ENCODE peak calls at places on chromosomes 7 and 10, in six cellular contexts. V, D, H, M, E and Y are unnamed samples.

GRCh38 chr10:71615538-71616329 is 103.8 kb downstream of the C10orf105 start:
- DNase-seq in V (no peak), E (no peak), M (no peak), D (no peak), H (no peak), Y (no peak)

GRCh38 chr10:9331583-9332008 is 1277.1 kb downstream of the GATA3 start:
- DNase-seq in D (peak; percentile 45), V (peak; percentile 54), E (no peak), H (peak; percentile 16), M (no peak), Y (no peak)

GRCh38 chr7:101119876-101120275 is 7.0 kb upstream of the SERPINE1 start:
- DNase-seq in D (peak; percentile 90), H (no peak), M (no peak), E (no peak), V (no peak), Y (no peak)

GRCh38 chr10:62817763-62818425 is 1.7 kb upstream of the EGR2 start:
- DNase-seq in H (no peak), M (peak; percentile 75), V (peak; percentile 79), E (peak; percentile 91), D (peak; percentile 79), Y (peak; percentile 74)

GRCh38 chr10:49518982-49519578 is 19.8 kb downstream of the ERCC6 start:
- DNase-seq in E (no peak), H (no peak), D (peak; percentile 41), M (no peak), V (peak; percentile 50), Y (peak; percentile 13)

GRCh38 chr7:74399006-74399405 is 54.7 kb upstream of the GTF2IRD1 start:
- DNase-seq in M (no peak), V (no peak), D (no peak), H (no peak), E (peak; percentile 19), Y (peak; percentile 14)

GRCh38 chr10:128998101-128998500 is 468.9 kb upstream of the MGMT start:
- DNase-seq in D (no peak), M (no peak), V (no peak), E (no peak), H (no peak), Y (no peak)

GRCh38 chr7:143882611-143883078 is 19.3 kb downstream of the TCAF1 start:
- DNase-seq in E (peak; percentile 92), M (peak; percentile 40), H (no peak), D (peak; percentile 73), V (no peak), Y (peak; percentile 82)

GRCh38 chr10:116627386-116627933 is 6.7 kb downstream of the PNLIPRP2 start:
- DNase-seq in V (peak; percentile 48), H (no peak), E (peak; percentile 72), D (peak; percentile 1), M (peak; percentile 68), Y (no peak)

GRCh38 chr7:1368150-1368681 is 91.1 kb downstream of the MICALL2 start:
- DNase-seq in D (no peak), V (no peak), H (no peak), E (peak; percentile 62), M (no peak), Y (peak; percentile 42)

GRCh38 chr7:123797673-123798526 is 47.1 kb upstream of the HYAL4 start:
- DNase-seq in H (peak; percentile 39), D (peak; percentile 95), M (no peak), V (peak; percentile 54), E (no peak), Y (no peak)

GRCh38 chr10:4790045-4790444 is 36.0 kb upstream of the AKR1E2 start:
- DNase-seq in V (no peak), M (no peak), E (no peak), D (no peak), H (no peak), Y (no peak)

GRCh38 chr10:101601541-101601940 is 13.4 kb downstream of the DPCD start:
- DNase-seq in V (no peak), D (no peak), E (peak; percentile 46), M (no peak), H (no peak), Y (peak; percentile 46)

GRCh38 chr10:92688927-92689662 is 660 bp upstream of the HHEX start:
- DNase-seq in M (peak; percentile 34), H (no peak), D (peak; percentile 48), E (peak; percentile 86), V (peak; percentile 61), Y (peak; percentile 20)

DNA sequence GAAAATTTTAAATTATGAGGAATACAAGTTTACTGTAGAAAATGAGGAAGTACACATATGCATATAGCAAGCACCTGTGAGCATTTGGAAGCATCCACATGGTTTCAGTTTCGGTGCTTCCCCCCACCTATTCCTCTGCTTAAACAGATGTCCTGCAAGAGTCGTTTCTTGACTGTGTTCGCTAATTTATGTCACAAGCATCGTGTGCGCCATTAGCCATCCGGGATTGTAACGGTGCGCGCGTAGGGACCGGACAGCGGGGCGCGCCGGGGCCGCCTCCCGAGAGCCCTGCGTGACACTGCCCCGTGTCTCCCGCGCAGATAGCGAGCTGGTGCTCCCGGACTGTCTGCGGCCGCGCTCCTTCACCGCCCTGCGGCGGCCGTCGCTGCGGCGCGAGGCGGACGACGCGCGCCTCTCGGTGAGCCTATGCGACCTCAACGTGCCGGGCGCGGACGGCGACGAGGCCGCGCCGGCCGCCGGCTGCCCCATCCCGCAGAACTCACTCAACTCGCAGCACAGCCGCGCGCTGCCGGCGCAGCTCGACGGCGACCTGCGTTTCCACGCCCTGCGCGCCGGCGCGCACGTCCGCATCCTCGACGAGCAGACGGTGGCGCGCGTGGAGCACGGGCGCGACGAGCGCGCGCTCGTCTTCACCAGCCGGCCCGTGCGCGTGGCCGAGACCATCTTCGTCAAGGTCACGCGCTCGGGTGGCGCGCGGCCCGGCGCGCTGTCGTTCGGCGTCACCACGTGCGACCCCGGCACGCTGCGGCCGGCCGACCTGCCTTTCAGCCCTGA is 90.9 kb downstream of the NEURL1 start:
- DNase-seq in E (no peak), H (no peak), D (peak; percentile 11), V (no peak), M (no peak), Y (peak; percentile 29)
- H3K4me3 ChIP-seq in E (peak overlapping the region; percentile 8), H (peak overlapping the region; percentile 37), D (peak overlapping the region; percentile 46), V (no peak overlapping the region), M (peak overlapping the region; percentile 47), Y (peak overlapping the region; percentile 62)

GRCh38 chr10:30014511-30014910 is 44.9 kb downstream of the JCAD start:
- DNase-seq in V (no peak), M (no peak), H (no peak), D (peak; percentile 39), E (no peak), Y (no peak)
- H3K27ac ChIP-seq in V (no peak overlapping the region), M (no peak overlapping the region), H (peak overlapping the region; percentile 58), D (no peak overlapping the region), E (no peak overlapping the region), Y (no peak overlapping the region)

GRCh38 chr10:86364551-86365345 is 1.8 kb downstream of the GRID1 start:
- DNase-seq in M (no peak), E (peak; percentile 79), H (no peak), D (peak; percentile 8), V (no peak), Y (peak; percentile 19)
- H3K4me3 ChIP-seq in M (peak overlapping the region; percentile 50), E (no peak overlapping the region), H (no peak overlapping the region), D (no peak overlapping the region), V (peak overlapping the region; percentile 60), Y (no peak overlapping the region)

DNA sequence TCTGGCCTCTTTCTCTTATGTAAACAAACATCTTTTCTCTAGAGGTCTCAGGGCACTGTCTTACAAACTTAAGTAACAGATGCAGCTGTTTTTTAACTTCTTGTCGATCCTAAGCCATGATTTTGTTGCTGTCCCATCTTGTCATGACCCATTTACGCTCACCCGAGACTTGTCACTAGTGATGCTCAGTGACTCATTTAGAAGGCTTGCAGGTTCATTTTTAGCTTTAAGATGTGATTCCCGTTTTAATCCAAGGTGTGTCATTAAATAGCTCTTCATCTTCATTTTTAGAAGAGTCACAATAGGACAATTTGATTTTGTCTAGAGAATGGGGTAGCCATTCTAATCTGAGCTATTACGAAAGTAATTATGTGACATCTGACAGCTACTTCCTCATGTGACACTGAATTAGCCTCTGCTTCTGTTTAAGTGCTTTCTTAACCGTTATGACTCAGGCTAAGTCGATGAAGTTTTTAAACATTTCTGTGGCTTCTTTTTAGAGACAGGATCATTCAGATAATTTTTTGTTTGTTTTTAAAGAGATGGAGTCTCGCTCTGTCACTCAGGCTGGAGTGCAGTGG is 42.7 kb downstream of the SPDYE5 start:
- DNase-seq in E (no peak), V (no peak), D (peak; percentile 87), H (peak; percentile 29), M (no peak), Y (no peak)
- H3K27ac ChIP-seq in E (no peak overlapping the region), V (no peak overlapping the region), D (no peak overlapping the region), H (no peak overlapping the region), M (no peak overlapping the region), Y (no peak overlapping the region)

GRCh38 chr10:58237014-58237830 is 30.5 kb downstream of the IPMK start:
- DNase-seq in E (no peak), H (peak; percentile 73), M (no peak), V (peak; percentile 76), D (peak; percentile 96), Y (no peak)
- H3K4me3 ChIP-seq in E (no peak overlapping the region), H (no peak overlapping the region), M (no peak overlapping the region), V (no peak overlapping the region), D (no peak overlapping the region), Y (no peak overlapping the region)